ENCODE peak calls at places on chromosomes 11 and 22, in six cellular contexts. F is BJ, Z is AG09309, U is HL-60, V is GM23248, S is uterus. A is an unnamed sample.
A peak's percentile ranks its signal among the peaks of the same experiment; 100 is the strongest.

GRCh38 chr11:123405123-123405592 is 24.9 kb upstream of the GRAMD1B start:
- DNase-seq in F (no peak), Z (no peak), U (no peak), V (no peak), S (no peak), A (no peak)

GRCh38 chr11:91869751-91870150 is 354.9 kb upstream of the FAT3 start:
- DNase-seq in F (no peak), Z (no peak), U (no peak), V (no peak), S (no peak), A (no peak)

GRCh38 chr22:46686221-46686872 is 51.7 kb downstream of the CERK start:
- DNase-seq in F (no peak), Z (no peak), U (peak; percentile 69), V (no peak), S (no peak), A (no peak)

GRCh38 chr11:44456544-44457270 is 108.8 kb upstream of the CD82 start:
- DNase-seq in F (no peak), Z (no peak), U (no peak), V (peak; percentile 15), S (no peak), A (no peak)

GRCh38 chr11:2522636-2523255 is 77.9 kb downstream of the KCNQ1 start:
- DNase-seq in F (no peak), Z (no peak), U (no peak), V (no peak), S (peak; percentile 7), A (peak; percentile 1)

GRCh38 chr11:21401496-21401895 is 732.1 kb downstream of the NELL1 start:
- DNase-seq in F (no peak), Z (no peak), U (no peak), V (no peak), S (no peak), A (no peak)

GRCh38 chr22:24157783-24158170 is 23.5 kb upstream of the SUSD2 start:
- DNase-seq in F (no peak), Z (no peak), U (no peak), V (peak; percentile 70), S (no peak), A (no peak)

GRCh38 chr11:112374486-112375140 is 114.0 kb upstream of the PLET1 start:
- DNase-seq in F (no peak), Z (no peak), U (no peak), V (no peak), S (no peak), A (no peak)

GRCh38 chr22:19358703-19359553 is 67.4 kb upstream of the CLTCL1 start:
- DNase-seq in F (no peak), Z (no peak), U (no peak), V (no peak), S (no peak), A (no peak)

GRCh38 chr11:19978668-19979518 is 181.4 kb downstream of the DBX1 start:
- DNase-seq in F (no peak), Z (peak; percentile 64), U (no peak), V (peak; percentile 84), S (peak; percentile 66), A (no peak)

GRCh38 chr11:10654211-10655150 is 39.1 kb downstream of the IRAG1 start:
- DNase-seq in F (no peak), Z (no peak), U (no peak), V (peak; percentile 74), S (no peak), A (no peak)

GRCh38 chr11:33005175-33005574 is 10.5 kb upstream of the DEPDC7 start:
- DNase-seq in F (no peak), Z (no peak), U (no peak), V (no peak), S (no peak), A (no peak)

GRCh38 chr11:2089536-2090165 is 49.5 kb downstream of the IGF2 start:
- DNase-seq in F (no peak), Z (no peak), U (peak; percentile 8), V (peak; percentile 66), S (no peak), A (no peak)

GRCh38 chr11:103486609-103487008 is 377.4 kb downstream of the DYNC2H1 start:
- DNase-seq in F (no peak), Z (no peak), U (no peak), V (no peak), S (no peak), A (no peak)

GRCh38 chr11:103487113-103487512 is 377.9 kb downstream of the DYNC2H1 start:
- DNase-seq in F (no peak), Z (no peak), U (no peak), V (no peak), S (no peak), A (no peak)

GRCh38 chr11:103488021-103488420 is 378.8 kb downstream of the DYNC2H1 start:
- DNase-seq in F (no peak), Z (no peak), U (no peak), V (no peak), S (no peak), A (no peak)

GRCh38 chr11:103491777-103492176 is 382.6 kb downstream of the DYNC2H1 start:
- DNase-seq in F (no peak), Z (no peak), U (no peak), V (no peak), S (no peak), A (no peak)

DNA sequence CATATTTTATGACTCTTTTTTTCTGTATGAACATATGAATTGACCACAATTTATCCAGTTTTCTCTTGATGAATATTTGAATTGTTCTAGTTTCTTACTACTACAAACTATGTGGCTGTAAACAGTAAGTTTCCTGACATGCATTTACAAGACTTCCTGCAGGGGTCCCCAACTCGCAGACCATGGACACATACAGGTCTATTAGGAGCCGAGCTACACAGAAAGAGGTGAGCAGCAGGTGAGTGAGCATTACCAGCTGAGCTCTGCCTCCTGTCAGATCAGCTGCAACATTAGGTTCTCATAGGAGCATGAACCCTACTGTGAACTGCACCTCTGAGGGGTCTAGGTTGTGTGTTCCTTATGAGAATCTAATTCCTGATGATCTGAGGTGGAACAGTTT is 379.4 kb downstream of the DYNC2H1 start:
- DNase-seq in F (no peak), Z (no peak), U (no peak), V (no peak), S (no peak), A (no peak)
- H3K4me3 ChIP-seq in F (no peak overlapping the region), Z (no peak overlapping the region), U (no peak overlapping the region), V (no peak overlapping the region), S (no peak overlapping the region), A (no peak overlapping the region)

DNA sequence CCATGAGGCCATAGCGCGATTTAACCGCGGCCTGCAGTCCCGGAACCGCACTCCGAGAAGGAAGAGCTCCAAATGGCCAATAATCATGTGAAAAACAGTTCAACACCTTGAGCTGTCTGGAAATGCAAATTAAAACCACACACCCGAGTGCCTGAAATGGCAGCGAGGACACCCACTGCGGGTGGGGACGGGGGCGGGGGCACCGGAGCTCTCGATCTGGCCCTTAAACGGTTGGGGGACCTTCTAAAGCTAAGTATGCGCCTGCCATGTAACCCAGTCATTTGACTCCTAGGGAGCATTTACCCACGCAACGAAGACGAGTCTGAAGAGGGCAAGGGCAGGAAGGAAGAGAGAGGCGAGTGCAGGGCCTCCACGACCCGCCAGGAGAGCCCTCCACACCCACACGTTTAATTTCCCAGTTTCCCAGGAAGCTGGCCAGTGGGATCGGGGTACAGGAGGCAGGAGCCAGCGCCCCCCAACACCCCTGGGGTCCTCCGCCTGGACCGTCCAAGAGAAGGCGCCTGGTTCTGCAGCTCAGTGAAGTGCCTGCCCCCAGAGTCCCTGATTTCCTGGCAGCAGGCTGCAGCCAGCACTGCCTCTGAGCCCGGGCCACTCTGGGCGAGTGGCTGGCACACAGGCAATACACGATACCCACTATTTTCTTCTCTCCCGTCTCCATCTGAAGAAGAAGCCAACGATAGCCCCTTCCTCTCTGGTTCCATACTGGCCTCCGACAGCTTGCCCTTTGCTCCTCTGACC is 1.7 kb downstream of the TTLL8 start:
- DNase-seq in F (no peak), Z (no peak), U (no peak), V (no peak), S (no peak), A (no peak)
- H3K4me3 ChIP-seq in F (no peak overlapping the region), Z (no peak overlapping the region), U (no peak overlapping the region), V (no peak overlapping the region), S (no peak overlapping the region), A (no peak overlapping the region)

GRCh38 chr11:131906963-131907362 is 536.5 kb downstream of the NTM start:
- DNase-seq in F (no peak), Z (no peak), U (no peak), V (peak; percentile 12), S (no peak), A (no peak)
- H3K4me3 ChIP-seq in F (no peak overlapping the region), Z (no peak overlapping the region), U (no peak overlapping the region), V (no peak overlapping the region), S (no peak overlapping the region), A (no peak overlapping the region)

DNA sequence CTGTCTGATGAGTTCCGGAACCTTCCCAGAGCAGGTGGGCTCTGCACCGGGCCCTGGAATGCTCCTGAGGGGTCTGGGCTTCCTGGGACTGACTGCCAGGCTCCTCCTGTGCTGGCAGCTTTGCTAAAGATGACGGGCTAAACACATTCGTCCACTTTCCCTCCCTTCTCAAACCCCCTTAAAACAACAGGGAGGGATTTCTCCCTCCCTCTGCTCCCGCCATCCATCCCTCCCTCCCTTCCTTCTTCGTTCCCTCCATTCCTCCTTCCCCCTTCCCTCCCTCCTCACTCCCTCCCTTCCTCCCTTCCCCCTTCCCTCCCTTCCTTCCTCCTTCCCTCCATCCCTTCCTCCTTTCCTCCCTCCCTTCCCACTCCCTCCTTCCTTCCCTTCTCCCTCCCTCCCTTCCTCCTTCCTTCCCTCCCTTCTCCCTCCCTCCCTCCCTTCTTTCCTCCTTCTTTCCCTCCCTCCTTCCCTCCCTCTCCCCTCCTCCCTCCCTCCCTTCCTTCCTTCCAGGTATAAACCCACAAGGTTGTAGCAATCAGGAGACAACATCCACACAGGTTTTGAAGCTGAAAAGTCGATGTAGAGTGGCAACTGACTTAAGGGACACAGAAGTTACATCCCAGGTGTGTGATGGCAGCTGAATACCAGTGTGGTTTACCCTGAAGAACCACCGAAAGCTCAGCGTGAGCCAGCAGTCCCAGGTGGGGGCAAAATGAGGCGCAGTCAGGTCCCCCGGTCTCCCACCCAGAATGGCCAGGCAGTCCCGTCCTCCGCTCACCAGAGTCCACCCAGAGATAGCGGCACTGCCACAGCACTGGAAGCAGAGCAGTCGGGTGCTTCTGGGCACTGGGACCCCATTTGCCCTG is 18.7 kb upstream of the MGAT3 start:
- DNase-seq in F (no peak), Z (no peak), U (peak; percentile 62), V (no peak), S (no peak), A (no peak)
- H3K4me3 ChIP-seq in F (no peak overlapping the region), Z (no peak overlapping the region), U (no peak overlapping the region), V (no peak overlapping the region), S (no peak overlapping the region), A (no peak overlapping the region)

DNA sequence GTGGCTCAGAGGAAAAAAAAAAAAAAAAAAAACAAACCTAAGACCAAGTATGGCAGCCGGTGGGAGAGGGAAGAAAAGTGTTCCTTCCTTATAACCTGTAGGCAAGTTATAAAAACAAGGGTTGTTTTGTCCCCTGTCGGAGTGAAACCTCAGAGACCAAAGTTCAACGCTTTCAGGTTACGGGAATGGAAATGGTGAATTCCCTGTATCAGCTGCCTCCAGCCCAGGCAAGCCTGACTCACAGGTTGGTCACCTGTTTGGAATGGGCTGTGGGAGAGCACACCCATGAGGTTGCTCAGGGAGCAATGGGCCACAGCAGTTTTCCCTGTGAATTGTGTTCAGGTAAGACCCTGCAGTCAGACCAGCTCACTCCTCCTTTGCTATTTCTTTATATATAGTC is 138.9 kb downstream of the ETS1 start:
- DNase-seq in F (no peak), Z (no peak), U (no peak), V (peak; percentile 64), S (no peak), A (no peak)
- H3K4me3 ChIP-seq in F (no peak overlapping the region), Z (no peak overlapping the region), U (no peak overlapping the region), V (no peak overlapping the region), S (no peak overlapping the region), A (no peak overlapping the region)

GRCh38 chr11:75566763-75567279 is 4.8 kb downstream of the SERPINH1 start:
- DNase-seq in F (no peak), Z (no peak), U (no peak), V (no peak), S (no peak), A (no peak)
- H3K4me3 ChIP-seq in F (no peak overlapping the region), Z (no peak overlapping the region), U (no peak overlapping the region), V (no peak overlapping the region), S (no peak overlapping the region), A (no peak overlapping the region)

GRCh38 chr11:74024630-74025029 is 15.7 kb upstream of the UCP3 start:
- DNase-seq in F (no peak), Z (peak; percentile 74), U (no peak), V (peak; percentile 90), S (peak; percentile 33), A (no peak)
- H3K4me3 ChIP-seq in F (no peak overlapping the region), Z (no peak overlapping the region), U (no peak overlapping the region), V (no peak overlapping the region), S (no peak overlapping the region), A (no peak overlapping the region)